ENCODE peak calls at places on chromosomes 13 and 19, in six cellular contexts. U is pancreas, A is gastrocnemius medialis, H is cardiac muscle cell, Z is H9, E is tibial nerve. D is an unnamed sample.

GRCh38 chr19:17455711-17456123 is 5.0 kb downstream of the NXNL1 start:
- DNase-seq in A (no peak), U (no peak), H (no peak), E (no peak), Z (peak), D (no peak)

GRCh38 chr19:46113726-46114125 is 10.8 kb downstream of the IGFL3 start:
- DNase-seq in H (no peak), Z (no peak), E (no peak), A (no peak), U (no peak), D (no peak)

GRCh38 chr19:8697671-8698432 is 743 bp downstream of the ACTL9 start:
- DNase-seq in H (no peak), E (no peak), Z (peak), U (no peak), A (no peak), D (no peak)

GRCh38 chr19:3276341-3276799 is 51.9 kb downstream of the CELF5 start:
- DNase-seq in H (no peak), U (peak), A (no peak), Z (peak), E (no peak), D (no peak)

GRCh38 chr13:28455580-28456194 is 39.2 kb downstream of the FLT1 start:
- DNase-seq in E (no peak), Z (no peak), H (no peak), U (no peak), A (no peak), D (no peak)

GRCh38 chr19:31562916-31563626 is 213.8 kb upstream of the TSHZ3 start:
- DNase-seq in Z (peak), A (no peak), E (no peak), H (no peak), U (no peak), D (no peak)

GRCh38 chr13:73136776-73137175 is 78.0 kb downstream of the KLF5 start:
- DNase-seq in U (no peak), Z (no peak), H (peak), E (no peak), A (no peak), D (no peak)

GRCh38 chr19:57363734-57364181 is 407 bp downstream of the TRAPPC2B start:
- DNase-seq in Z (no peak), U (peak), H (peak), E (no peak), A (no peak), D (no peak)

GRCh38 chr13:78192721-78193120 is 274.1 kb upstream of the EDNRB start:
- DNase-seq in H (no peak), U (no peak), A (no peak), Z (no peak), E (no peak), D (no peak)

GRCh38 chr19:49264258-49264657 is 60.7 kb downstream of the SLC6A16 start:
- DNase-seq in U (no peak), H (no peak), E (no peak), A (no peak), Z (no peak), D (no peak)

DNA sequence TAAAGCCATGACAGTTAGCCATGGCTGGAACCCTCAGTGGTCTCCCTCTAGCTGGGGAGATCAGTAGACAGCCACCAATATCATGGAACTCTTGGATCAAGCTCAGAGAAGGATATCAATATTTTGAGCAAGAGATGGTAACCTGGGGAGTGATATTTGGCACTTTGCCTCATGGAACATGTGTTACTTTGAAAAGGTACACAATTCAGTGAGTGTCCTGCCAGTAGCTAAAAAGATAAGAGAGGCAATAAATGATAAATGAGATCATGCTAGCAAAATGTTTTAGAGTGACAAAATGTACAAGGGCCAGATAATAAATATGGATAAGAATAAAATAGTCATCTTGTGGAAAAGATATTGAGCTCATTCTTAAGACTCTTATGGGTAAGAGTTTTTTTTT is 1618.7 kb downstream of the OLFM4 start:
- DNase-seq in U (no peak), E (no peak), H (no peak), A (no peak), Z (no peak), D (no peak)
- H3K27ac ChIP-seq in U (no peak), E (no peak), H (no peak), A (no peak), Z (no peak), D (no peak)

GRCh38 chr19:38690832-38691231 is 43.4 kb downstream of the ACTN4 start:
- DNase-seq in A (no peak), E (no peak), U (no peak), Z (no peak), H (no peak), D (no peak)
- H3K27ac ChIP-seq in A (peak), E (peak), U (no peak), Z (no peak), H (no peak), D (no peak)

GRCh38 chr13:100808330-100808729 is 133.7 kb upstream of the TMTC4 start:
- DNase-seq in U (no peak), A (no peak), H (no peak), E (no peak), Z (no peak), D (no peak)
- H3K27ac ChIP-seq in U (no peak), A (no peak), H (no peak), E (no peak), Z (no peak), D (peak)

GRCh38 chr13:114229486-114229885 is 5.2 kb upstream of the CDC16 start:
- DNase-seq in Z (no peak), E (no peak), A (no peak), H (no peak), U (no peak), D (no peak)
- H3K27ac ChIP-seq in Z (peak), E (no peak), A (no peak), H (no peak), U (no peak), D (no peak)

GRCh38 chr13:30846311-30846710 is 59.8 kb upstream of the MEDAG start:
- DNase-seq in A (no peak), H (no peak), Z (no peak), E (no peak), U (no peak), D (no peak)
- H3K27ac ChIP-seq in A (no peak), H (no peak), Z (no peak), E (no peak), U (no peak), D (no peak)

GRCh38 chr19:1907563-1908363 is 2.6 kb downstream of the ADAT3 start:
- DNase-seq in E (no peak), Z (no peak), A (no peak), H (no peak), U (peak), D (peak)

GRCh38 chr19:1905863-1906375 is 720 bp downstream of the ADAT3 start:
- DNase-seq in E (no peak), U (no peak), H (no peak), Z (no peak), A (no peak), D (no peak)

GRCh38 chr19:1904385-1905070 is 671 bp upstream of the ADAT3 start:
- DNase-seq in H (peak), U (peak), E (no peak), A (no peak), Z (peak), D (no peak)

GRCh38 chr19:1906985-1907562 is 1.9 kb downstream of the ADAT3 start:
- DNase-seq in H (no peak), Z (no peak), U (no peak), E (no peak), A (no peak), D (no peak)

DNA sequence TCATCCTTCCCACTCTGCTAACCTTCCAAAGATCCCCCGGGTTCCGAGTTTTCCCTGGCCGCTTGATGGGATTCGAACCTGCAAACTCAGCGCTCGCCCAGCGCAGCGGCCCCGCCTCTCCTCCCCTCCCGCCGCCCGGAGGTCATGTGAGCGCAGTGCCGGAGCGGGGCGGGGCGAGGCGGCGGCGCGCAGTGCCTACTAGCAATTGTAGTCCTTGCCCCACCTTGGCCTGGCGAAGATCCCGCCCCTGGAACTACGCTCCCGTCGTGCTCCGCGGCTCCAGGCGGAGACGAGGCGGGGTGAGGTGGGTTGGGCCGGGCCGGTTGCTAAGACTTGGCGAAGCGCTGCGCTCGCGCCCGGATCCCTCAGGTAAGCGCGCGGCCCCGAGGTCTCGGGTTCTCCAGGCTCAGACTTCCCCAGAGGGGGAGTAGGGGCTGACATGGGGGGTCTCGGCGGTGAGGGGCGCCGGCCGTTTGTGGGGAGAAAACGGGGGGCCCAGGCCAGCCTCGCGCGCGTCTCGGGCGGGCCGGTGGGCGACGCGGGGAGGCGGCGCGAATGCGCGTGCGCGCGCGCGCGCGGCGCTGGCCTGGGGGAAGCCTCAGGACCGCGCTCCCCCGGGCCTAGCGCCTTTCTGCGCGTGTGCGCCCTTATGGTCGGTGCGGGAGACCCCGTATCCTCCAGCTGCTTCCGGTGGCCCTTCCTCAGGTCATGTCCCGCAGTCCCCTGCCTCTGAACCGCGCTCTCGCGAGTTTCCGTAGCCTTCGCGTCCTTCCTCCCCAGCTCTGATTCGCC is at the start of the genes ADAT3 and SCAMP4:
- DNase-seq in Z (peak), E (peak), U (peak), H (peak), A (peak), D (peak)
- H3K27ac ChIP-seq in Z (peak), E (peak), U (peak), H (peak), A (peak), D (peak)

D was measured in substantia nigra.